ENCODE peak calls at places on chromosomes 13 and 19, in five cellular contexts. D is fibroblast of pulmonary artery; Z is activated naive CD4-positive, alpha-beta T cell; B is mesenteric fat pad; Y is hepatic stellate cell. N is an unnamed sample.

GRCh38 chr19:956747-957451 is 27.2 kb upstream of the WDR18 start:
- DNase-seq in D (no peak), Z (no peak), B (no peak), Y (no peak), N (peak)

GRCh38 chr13:50401721-50402510 is 386.7 kb downstream of the KCNRG start:
- DNase-seq in D (peak), Z (no peak), B (no peak), Y (no peak), N (peak)

GRCh38 chr19:13597625-13598024 is 91.3 kb upstream of the CACNA1A start:
- DNase-seq in D (peak), Z (no peak), B (no peak), Y (peak), N (peak)

GRCh38 chr13:66180806-66181205 is 1049.3 kb downstream of the PCDH9 start:
- DNase-seq in D (no peak), Z (no peak), B (no peak), Y (no peak), N (no peak)

GRCh38 chr19:45428385-45429231 is 4.9 kb upstream of the ERCC1 start:
- DNase-seq in D (peak), Z (no peak), B (no peak), Y (peak), N (peak)

GRCh38 chr13:37947419-37948140 is 78.0 kb upstream of the TRPC4 start:
- DNase-seq in D (no peak), Z (no peak), B (no peak), Y (no peak), N (no peak)

GRCh38 chr13:20303636-20304035 is 71.5 kb upstream of the GJB6 start:
- DNase-seq in D (no peak), Z (no peak), B (no peak), Y (no peak), N (no peak)

GRCh38 chr19:10808937-10809655 is 26.9 kb downstream of the TMED1 start:
- DNase-seq in D (peak), Z (no peak), B (no peak), Y (no peak), N (peak)

GRCh38 chr13:35600137-35600536 is 123.6 kb upstream of the MAB21L1 start:
- DNase-seq in D (peak), Z (no peak), B (no peak), Y (peak), N (peak)

GRCh38 chr13:33514362-33514761 is 228.8 kb upstream of the STARD13 start:
- DNase-seq in D (no peak), Z (no peak), B (no peak), Y (no peak), N (no peak)

GRCh38 chr19:8208119-8208709 is 956 bp upstream of the CERS4 start:
- DNase-seq in D (no peak), Z (no peak), B (no peak), Y (no peak), N (no peak)

GRCh38 chr19:38714354-38714778 is 29.9 kb downstream of the CAPN12 start:
- DNase-seq in D (no peak), Z (no peak), B (no peak), Y (no peak), N (no peak)

GRCh38 chr19:47315125-47315821 is 5.6 kb downstream of the C5AR1 start:
- DNase-seq in D (peak), Z (no peak), B (no peak), Y (peak), N (peak)

GRCh38 chr13:95154441-95154886 is 146.8 kb downstream of the ABCC4 start:
- DNase-seq in D (peak), Z (no peak), B (no peak), Y (no peak), N (peak)

GRCh38 chr13:63901630-63902029 is 2486.0 kb upstream of the PCDH20 start:
- DNase-seq in D (no peak), Z (no peak), B (no peak), Y (no peak), N (no peak)

GRCh38 chr13:38147050-38147449 is 202.6 kb upstream of the UFM1 start:
- DNase-seq in D (no peak), Z (no peak), B (no peak), Y (no peak), N (no peak)

GRCh38 chr19:7492142-7493055 is 3.6 kb upstream of the PEX11G start:
- DNase-seq in D (peak), Z (no peak), B (no peak), Y (no peak), N (peak)

GRCh38 chr13:25922373-25922772 is 129.4 kb downstream of the SHISA2 start:
- DNase-seq in D (no peak), Z (no peak), B (no peak), Y (no peak), N (no peak)

GRCh38 chr13:45621950-45622349 is 6.4 kb upstream of the ERICH6B start:
- DNase-seq in D (no peak), Z (no peak), B (no peak), Y (no peak), N (no peak)

GRCh38 chr19:44813331-44814131 is 4.6 kb downstream of the BCAM start:
- DNase-seq in D (no peak), Z (no peak), B (no peak), Y (no peak), N (no peak)

GRCh38 chr13:97757807-97758206 is 195.7 kb upstream of the IPO5 start:
- DNase-seq in D (peak), Z (no peak), B (no peak), Y (no peak), N (no peak)

GRCh38 chr13:34294483-34295129 is 476.7 kb downstream of the RFC3 start:
- DNase-seq in D (peak), Z (no peak), B (no peak), Y (no peak), N (peak)

GRCh38 chr13:99854376-99854775 is 117.2 kb downstream of the ZIC5 start:
- DNase-seq in D (no peak), Z (no peak), B (no peak), Y (no peak), N (no peak)

GRCh38 chr19:52734893-52735661 is at the start of gene ZNF611:
- DNase-seq in D (peak), Z (peak), B (peak), Y (peak), N (peak)

GRCh38 chr13:113361406-113361805 is 2.5 kb downstream of the GRTP1 start:
- DNase-seq in D (no peak), Z (no peak), B (peak), Y (no peak), N (no peak)

GRCh38 chr19:3931041-3931440 is 1.8 kb upstream of the NMRK2 start:
- DNase-seq in D (no peak), Z (no peak), B (no peak), Y (no peak), N (no peak)

GRCh38 chr13:54660277-54660676 is 1631.7 kb downstream of the OLFM4 start:
- DNase-seq in D (no peak), Z (no peak), B (no peak), Y (no peak), N (no peak)

GRCh38 chr13:42815686-42816085 is 34.3 kb downstream of the FAM216B start:
- DNase-seq in D (peak), Z (no peak), B (no peak), Y (no peak), N (no peak)

GRCh38 chr19:44890366-44891015 is 563 bp upstream of the TOMM40 start:
- DNase-seq in D (peak), Z (peak), B (no peak), Y (peak), N (peak)

GRCh38 chr19:372306-372890 is 27.8 kb upstream of the MIER2 start:
- DNase-seq in D (peak), Z (no peak), B (peak), Y (peak), N (peak)

GRCh38 chr13:108419768-108420167 is 150.2 kb downstream of the TNFSF13B start:
- DNase-seq in D (no peak), Z (no peak), B (no peak), Y (no peak), N (no peak)

N was measured in AG08395.